ENCODE peak calls at places on chromosome 7, in seven cellular contexts. One of them, this sample, is unnamed. For H3K36me3, the result is how much of the 10 kb centered on the place peaks cover.

GRCh38 chr7:26440993-26441636 is 149.5 kb downstream of the SNX10 start:
- DNase-seq in sigmoid colon: no peak
- DNase-seq in astrocyte: no peak
- DNase-seq in endodermal cell: peak
- DNase-seq in PC-9: no peak
- DNase-seq in bronchial epithelial cell: no peak
- DNase-seq in heart right ventricle: no peak
- DNase-seq in this sample: no peak

GRCh38 chr7:122219253-122219865 is 75.3 kb upstream of the AASS start:
- DNase-seq in astrocyte: no peak
- DNase-seq in sigmoid colon: no peak
- DNase-seq in bronchial epithelial cell: peak
- DNase-seq in heart right ventricle: no peak
- DNase-seq in endodermal cell: no peak
- DNase-seq in PC-9: no peak
- DNase-seq in this sample: no peak

GRCh38 chr7:84497873-84498272 is 303.3 kb upstream of the SEMA3A start:
- DNase-seq in bronchial epithelial cell: no peak
- DNase-seq in PC-9: no peak
- DNase-seq in heart right ventricle: no peak
- DNase-seq in endodermal cell: no peak
- DNase-seq in sigmoid colon: no peak
- DNase-seq in astrocyte: peak
- DNase-seq in this sample: no peak

GRCh38 chr7:130009848-130010688 is 41.1 kb downstream of the ZC3HC1 start:
- DNase-seq in PC-9: peak
- DNase-seq in astrocyte: peak
- DNase-seq in heart right ventricle: no peak
- DNase-seq in endodermal cell: peak
- DNase-seq in sigmoid colon: peak
- DNase-seq in bronchial epithelial cell: peak
- DNase-seq in this sample: peak

GRCh38 chr7:37089972-37090371 is 358.7 kb downstream of the ELMO1 start:
- DNase-seq in sigmoid colon: no peak
- DNase-seq in bronchial epithelial cell: peak
- DNase-seq in astrocyte: no peak
- DNase-seq in PC-9: no peak
- DNase-seq in heart right ventricle: no peak
- DNase-seq in endodermal cell: no peak
- DNase-seq in this sample: no peak

GRCh38 chr7:114422478-114423217 is 8.0 kb downstream of the FOXP2 start:
- DNase-seq in endodermal cell: no peak
- DNase-seq in heart right ventricle: no peak
- DNase-seq in PC-9: no peak
- DNase-seq in bronchial epithelial cell: peak
- DNase-seq in astrocyte: no peak
- DNase-seq in sigmoid colon: no peak
- DNase-seq in this sample: peak

GRCh38 chr7:55928006-55928767 is 23.5 kb upstream of the MRPS17 start:
- DNase-seq in bronchial epithelial cell: no peak
- DNase-seq in PC-9: no peak
- DNase-seq in sigmoid colon: no peak
- DNase-seq in heart right ventricle: no peak
- DNase-seq in endodermal cell: no peak
- DNase-seq in astrocyte: no peak
- DNase-seq in this sample: no peak

GRCh38 chr7:6606866-6607583 is 8.4 kb upstream of the ZNF853 start:
- DNase-seq in bronchial epithelial cell: no peak
- DNase-seq in sigmoid colon: no peak
- DNase-seq in endodermal cell: no peak
- DNase-seq in PC-9: no peak
- DNase-seq in astrocyte: no peak
- DNase-seq in heart right ventricle: no peak
- DNase-seq in this sample: no peak

GRCh38 chr7:34339061-34339526 is 318.9 kb upstream of the NPSR1 start:
- DNase-seq in heart right ventricle: no peak
- DNase-seq in PC-9: no peak
- DNase-seq in astrocyte: peak
- DNase-seq in endodermal cell: no peak
- DNase-seq in bronchial epithelial cell: peak
- DNase-seq in sigmoid colon: no peak
- DNase-seq in this sample: no peak

GRCh38 chr7:3371601-3372000 is 70.5 kb downstream of the SDK1 start:
- DNase-seq in astrocyte: peak
- DNase-seq in bronchial epithelial cell: no peak
- DNase-seq in sigmoid colon: no peak
- DNase-seq in endodermal cell: no peak
- DNase-seq in heart right ventricle: no peak
- DNase-seq in PC-9: no peak
- DNase-seq in this sample: no peak

GRCh38 chr7:157018997-157019591 is 8.6 kb upstream of the MNX1 start:
- DNase-seq in PC-9: no peak
- DNase-seq in bronchial epithelial cell: no peak
- DNase-seq in heart right ventricle: no peak
- DNase-seq in endodermal cell: peak
- DNase-seq in sigmoid colon: no peak
- DNase-seq in astrocyte: no peak
- DNase-seq in this sample: no peak

GRCh38 chr7:64611717-64612116 is 48.8 kb upstream of the ZNF680 start:
- DNase-seq in bronchial epithelial cell: no peak
- DNase-seq in astrocyte: no peak
- DNase-seq in PC-9: no peak
- DNase-seq in heart right ventricle: no peak
- DNase-seq in sigmoid colon: no peak
- DNase-seq in endodermal cell: no peak
- DNase-seq in this sample: no peak

GRCh38 chr7:31955021-31955420 is 115.2 kb downstream of the PDE1C start:
- DNase-seq in endodermal cell: no peak
- DNase-seq in heart right ventricle: no peak
- DNase-seq in PC-9: no peak
- DNase-seq in bronchial epithelial cell: no peak
- DNase-seq in astrocyte: peak
- DNase-seq in sigmoid colon: no peak
- DNase-seq in this sample: no peak

GRCh38 chr7:143408686-143409551 is at the start of gene EPHA1:
- DNase-seq in endodermal cell: peak
- DNase-seq in sigmoid colon: no peak
- DNase-seq in bronchial epithelial cell: peak
- DNase-seq in heart right ventricle: no peak
- DNase-seq in astrocyte: no peak
- DNase-seq in PC-9: peak
- DNase-seq in this sample: peak

GRCh38 chr7:47100815-47101435 is 481.0 kb downstream of the TNS3 start:
- DNase-seq in PC-9: peak
- DNase-seq in endodermal cell: peak
- DNase-seq in heart right ventricle: peak
- DNase-seq in astrocyte: no peak
- DNase-seq in sigmoid colon: no peak
- DNase-seq in bronchial epithelial cell: peak
- DNase-seq in this sample: peak

GRCh38 chr7:41825927-41826480 is 123.1 kb upstream of the INHBA start:
- DNase-seq in bronchial epithelial cell: no peak
- DNase-seq in heart right ventricle: no peak
- DNase-seq in endodermal cell: no peak
- DNase-seq in sigmoid colon: no peak
- DNase-seq in PC-9: no peak
- DNase-seq in astrocyte: peak
- DNase-seq in this sample: no peak

GRCh38 chr7:34758111-34758601 is 100.1 kb downstream of the NPSR1 start:
- DNase-seq in sigmoid colon: no peak
- DNase-seq in heart right ventricle: no peak
- DNase-seq in bronchial epithelial cell: peak
- DNase-seq in endodermal cell: no peak
- DNase-seq in PC-9: no peak
- DNase-seq in astrocyte: no peak
- DNase-seq in this sample: no peak

GRCh38 chr7:46129831-46130230 is 208.8 kb upstream of the IGFBP3 start:
- DNase-seq in astrocyte: no peak
- DNase-seq in PC-9: no peak
- DNase-seq in endodermal cell: no peak
- DNase-seq in sigmoid colon: no peak
- DNase-seq in heart right ventricle: no peak
- DNase-seq in bronchial epithelial cell: no peak
- DNase-seq in this sample: no peak

GRCh38 chr7:460374-461117 is 59.1 kb downstream of the PDGFA start:
- DNase-seq in astrocyte: no peak
- DNase-seq in endodermal cell: peak
- DNase-seq in PC-9: no peak
- DNase-seq in bronchial epithelial cell: peak
- DNase-seq in sigmoid colon: no peak
- DNase-seq in heart right ventricle: no peak
- DNase-seq in this sample: no peak

GRCh38 chr7:80453699-80454340 is 58.0 kb downstream of the GNAT3 start:
- DNase-seq in heart right ventricle: no peak
- DNase-seq in sigmoid colon: no peak
- DNase-seq in endodermal cell: no peak
- DNase-seq in bronchial epithelial cell: peak
- DNase-seq in astrocyte: no peak
- DNase-seq in PC-9: no peak
- DNase-seq in this sample: no peak

GRCh38 chr7:4871930-4872675 is 10.3 kb upstream of the PAPOLB start:
- DNase-seq in PC-9: no peak
- DNase-seq in endodermal cell: no peak
- DNase-seq in astrocyte: no peak
- DNase-seq in bronchial epithelial cell: no peak
- DNase-seq in heart right ventricle: peak
- DNase-seq in sigmoid colon: no peak
- DNase-seq in this sample: no peak
- TF ChIP-seq CTCF in PC-9: no peak
- TF ChIP-seq CTCF in endodermal cell: no peak
- TF ChIP-seq CTCF in astrocyte: no peak
- TF ChIP-seq CTCF in bronchial epithelial cell: no peak
- TF ChIP-seq CTCF in heart right ventricle: no peak
- TF ChIP-seq CTCF in sigmoid colon: no peak
- TF ChIP-seq CTCF in this sample: no peak

GRCh38 chr7:138477081-138477578 is 17.1 kb downstream of the TRIM24 start:
- DNase-seq in bronchial epithelial cell: no peak
- DNase-seq in astrocyte: no peak
- DNase-seq in heart right ventricle: no peak
- DNase-seq in PC-9: no peak
- DNase-seq in endodermal cell: no peak
- DNase-seq in sigmoid colon: no peak
- DNase-seq in this sample: no peak

GRCh38 chr7:138472292-138473079 is 12.4 kb downstream of the TRIM24 start:
- DNase-seq in astrocyte: no peak
- DNase-seq in sigmoid colon: no peak
- DNase-seq in PC-9: no peak
- DNase-seq in bronchial epithelial cell: no peak
- DNase-seq in endodermal cell: no peak
- DNase-seq in heart right ventricle: no peak
- DNase-seq in this sample: no peak

GRCh38 chr7:138478499-138478908 is 18.4 kb downstream of the TRIM24 start:
- DNase-seq in sigmoid colon: no peak
- DNase-seq in bronchial epithelial cell: no peak
- DNase-seq in endodermal cell: no peak
- DNase-seq in PC-9: no peak
- DNase-seq in heart right ventricle: no peak
- DNase-seq in astrocyte: no peak
- DNase-seq in this sample: no peak

GRCh38 chr7:138477581-138477980 is 17.5 kb downstream of the TRIM24 start:
- DNase-seq in heart right ventricle: no peak
- DNase-seq in astrocyte: peak
- DNase-seq in bronchial epithelial cell: no peak
- DNase-seq in endodermal cell: no peak
- DNase-seq in PC-9: no peak
- DNase-seq in sigmoid colon: no peak
- DNase-seq in this sample: no peak

GRCh38 chr7:138475377-138475776 is 15.3 kb downstream of the TRIM24 start:
- DNase-seq in bronchial epithelial cell: no peak
- DNase-seq in astrocyte: no peak
- DNase-seq in PC-9: no peak
- DNase-seq in endodermal cell: no peak
- DNase-seq in sigmoid colon: no peak
- DNase-seq in heart right ventricle: no peak
- DNase-seq in this sample: no peak
- H3K36me3 ChIP-seq in bronchial epithelial cell: under half
- H3K36me3 ChIP-seq in astrocyte: under half
- H3K36me3 ChIP-seq in PC-9: under half
- H3K36me3 ChIP-seq in endodermal cell: under half
- H3K36me3 ChIP-seq in sigmoid colon: under half
- H3K36me3 ChIP-seq in heart right ventricle: under half
- H3K36me3 ChIP-seq in this sample: under half

DNA sequence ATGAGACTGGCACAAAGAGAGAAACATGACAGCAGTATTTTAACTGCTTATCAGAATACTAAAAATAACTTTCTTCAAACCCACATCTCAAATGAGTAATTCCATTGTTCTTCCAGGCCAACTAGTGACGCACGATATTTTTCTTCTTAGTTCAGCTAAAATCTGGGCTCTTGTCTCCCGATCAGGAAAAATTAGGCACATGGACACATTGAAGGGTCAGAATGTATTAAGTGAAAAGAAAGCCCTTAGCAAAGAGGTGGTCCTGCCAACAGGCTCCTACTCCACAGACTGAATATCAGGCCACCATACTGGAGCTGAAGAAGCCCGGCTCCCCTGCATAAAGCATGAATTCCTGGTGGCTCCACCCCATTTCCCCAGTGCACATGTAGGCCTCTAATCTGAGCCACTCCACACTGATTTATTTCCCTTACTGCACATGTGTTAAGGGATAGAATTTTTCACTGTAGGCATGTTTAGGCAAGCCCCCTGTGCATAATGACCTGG is 9.4 kb upstream of the CCM2 start:
- DNase-seq in PC-9: no peak
- DNase-seq in astrocyte: peak
- DNase-seq in sigmoid colon: no peak
- DNase-seq in bronchial epithelial cell: peak
- DNase-seq in endodermal cell: no peak
- DNase-seq in heart right ventricle: no peak
- DNase-seq in this sample: no peak
- TF ChIP-seq CTCF in PC-9: no peak
- TF ChIP-seq CTCF in astrocyte: no peak
- TF ChIP-seq CTCF in sigmoid colon: no peak
- TF ChIP-seq CTCF in bronchial epithelial cell: no peak
- TF ChIP-seq CTCF in endodermal cell: no peak
- TF ChIP-seq CTCF in heart right ventricle: no peak
- TF ChIP-seq CTCF in this sample: no peak

GRCh38 chr7:100874577-100875355 is at the start of gene SRRT:
- DNase-seq in heart right ventricle: peak
- DNase-seq in sigmoid colon: peak
- DNase-seq in endodermal cell: peak
- DNase-seq in bronchial epithelial cell: peak
- DNase-seq in PC-9: peak
- DNase-seq in astrocyte: peak
- DNase-seq in this sample: peak
- H3K36me3 ChIP-seq in heart right ventricle: half or more
- H3K36me3 ChIP-seq in sigmoid colon: half or more
- H3K36me3 ChIP-seq in endodermal cell: half or more
- H3K36me3 ChIP-seq in bronchial epithelial cell: under half
- H3K36me3 ChIP-seq in PC-9: under half
- H3K36me3 ChIP-seq in astrocyte: under half
- H3K36me3 ChIP-seq in this sample: under half

DNA sequence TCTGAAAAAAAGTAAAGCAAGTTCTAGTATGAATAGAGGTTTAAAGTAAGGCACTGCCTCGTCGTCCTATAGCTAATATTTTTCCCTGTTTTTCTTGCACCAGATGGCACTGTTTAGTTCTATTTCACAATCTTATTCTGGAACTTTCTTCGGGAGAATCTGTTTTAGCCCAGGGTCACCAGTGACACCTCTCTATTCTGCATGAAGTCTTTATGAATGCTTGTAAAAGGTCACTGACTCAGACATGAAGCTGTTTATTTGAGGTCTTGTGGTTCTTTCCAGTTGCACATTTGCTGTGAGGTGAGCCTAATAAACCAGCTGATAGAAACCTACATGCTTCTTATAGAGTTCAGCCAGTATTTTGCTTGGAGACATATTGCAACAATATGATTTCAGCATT is 444.3 kb downstream of the AUTS2 start:
- DNase-seq in bronchial epithelial cell: peak
- DNase-seq in heart right ventricle: no peak
- DNase-seq in endodermal cell: no peak
- DNase-seq in PC-9: no peak
- DNase-seq in sigmoid colon: no peak
- DNase-seq in astrocyte: peak
- DNase-seq in this sample: no peak
- TF ChIP-seq CTCF in bronchial epithelial cell: no peak
- TF ChIP-seq CTCF in heart right ventricle: peak
- TF ChIP-seq CTCF in endodermal cell: peak
- TF ChIP-seq CTCF in PC-9: no peak
- TF ChIP-seq CTCF in sigmoid colon: peak
- TF ChIP-seq CTCF in astrocyte: peak
- TF ChIP-seq CTCF in this sample: no peak